ENCODE peak calls at places on chromosomes 6 and 20, in nine cellular contexts. B is HT1080, H is left ventricle myocardium inferior, U is hepatic stellate cell, F is neural crest cell, M is H1, O is Calu3, R is T1000, L is smooth muscle cell of the brain vasculature. N is an unnamed sample.

GRCh38 chr6:134589512-134589911 is 271.6 kb upstream of the SGK1 start:
- DNase-seq in B (peak), H (no peak), U (peak), F (no peak), M (no peak), O (no peak), R (peak), L (peak), N (no peak)

GRCh38 chr6:22959571-22959970 is 390.2 kb downstream of the HDGFL1 start:
- DNase-seq in B (no peak), H (no peak), U (no peak), F (no peak), M (no peak), O (no peak), R (no peak), L (no peak), N (no peak)

GRCh38 chr6:6678185-6678671 is 89.7 kb downstream of the LY86 start:
- DNase-seq in B (peak), H (no peak), U (no peak), F (no peak), M (no peak), O (peak), R (no peak), L (no peak), N (no peak)

GRCh38 chr20:50837532-50838321 is 42.9 kb downstream of the BCAS4 start:
- DNase-seq in B (no peak), H (peak), U (no peak), F (no peak), M (no peak), O (no peak), R (no peak), L (no peak), N (no peak)

GRCh38 chr6:46325561-46326525 is 155.1 kb upstream of the ENPP5 start:
- DNase-seq in B (peak), H (no peak), U (no peak), F (no peak), M (peak), O (no peak), R (no peak), L (peak), N (no peak)

GRCh38 chr6:17987576-17988421 is at the start of gene KIF13A:
- DNase-seq in B (peak), H (peak), U (peak), F (peak), M (peak), O (peak), R (peak), L (no peak), N (no peak)

GRCh38 chr6:9921366-9921765 is 493.5 kb downstream of the TFAP2A start:
- DNase-seq in B (no peak), H (no peak), U (no peak), F (no peak), M (no peak), O (no peak), R (no peak), L (no peak), N (no peak)

GRCh38 chr6:85113934-85114582 is 335.8 kb upstream of the NT5E start:
- DNase-seq in B (no peak), H (no peak), U (no peak), F (no peak), M (no peak), O (no peak), R (no peak), L (no peak), N (no peak)

GRCh38 chr6:148235446-148235845 is 107.2 kb upstream of the SASH1 start:
- DNase-seq in B (peak), H (no peak), U (no peak), F (no peak), M (no peak), O (no peak), R (no peak), L (no peak), N (no peak)

GRCh38 chr20:49278817-49279676 is 1.2 kb upstream of the ZNFX1 start:
- DNase-seq in B (peak), H (no peak), U (peak), F (no peak), M (no peak), O (no peak), R (no peak), L (no peak), N (no peak)

GRCh38 chr6:74964871-74965441 is 240.9 kb downstream of the COL12A1 start:
- DNase-seq in B (peak), H (no peak), U (no peak), F (no peak), M (no peak), O (no peak), R (no peak), L (no peak), N (no peak)

GRCh38 chr6:143394351-143394750 is 56.1 kb downstream of the ADAT2 start:
- DNase-seq in B (no peak), H (no peak), U (no peak), F (no peak), M (no peak), O (no peak), R (no peak), L (no peak), N (no peak)

GRCh38 chr6:41941280-41942044 is at the start of gene CCND3:
- DNase-seq in B (peak), H (peak), U (peak), F (peak), M (peak), O (peak), R (peak), L (peak), N (peak)

N was measured in chondrocyte.